ENCODE peak calls at places on chromosomes 2 and 18, in eight cellular contexts. S is heart right ventricle, N is pancreas, O is psoas muscle, T is kidney, C is keratinocyte, V is right lobe of liver, P is uterus. Z is an unnamed sample.

GRCh38 chr2:16960579-16960978 is 294.9 kb upstream of the CYRIA start:
- DNase-seq in T (no peak), O (no peak), S (no peak), C (no peak), N (no peak), P (no peak), V (no peak), Z (no peak)

GRCh38 chr2:219912530-219912929 is 285.1 kb downstream of the SLC4A3 start:
- DNase-seq in P (peak; percentile 61), V (no peak), N (no peak), C (no peak), S (no peak), O (no peak), T (no peak), Z (peak; percentile 20)

GRCh38 chr18:48818329-48819254 is 132.2 kb downstream of the SMAD7 start:
- DNase-seq in S (peak; percentile 3), T (peak; percentile 53), N (peak; percentile 8), C (no peak), V (no peak), P (peak; percentile 2), O (peak; percentile 30), Z (no peak)

GRCh38 chr18:71743634-71744033 is 800.5 kb downstream of the CBLN2 start:
- DNase-seq in S (no peak), C (no peak), O (no peak), T (no peak), V (no peak), N (no peak), P (no peak), Z (no peak)

GRCh38 chr2:232476045-232476444 is 11.6 kb downstream of the ECEL1 start:
- DNase-seq in T (no peak), P (no peak), N (no peak), O (no peak), S (no peak), V (no peak), C (no peak), Z (no peak)

GRCh38 chr2:25042321-25043240 is 705 bp downstream of the EFR3B start:
- DNase-seq in N (peak; percentile 20), P (no peak), T (peak; percentile 83), S (peak; percentile 23), O (peak; percentile 67), V (peak; percentile 34), C (no peak), Z (peak; percentile 56)

GRCh38 chr18:59929621-59930295 is 30.0 kb downstream of the PMAIP1 start:
- DNase-seq in T (no peak), V (no peak), P (no peak), C (no peak), O (no peak), N (no peak), S (no peak), Z (no peak)

GRCh38 chr2:83365476-83365875 is 1093.6 kb downstream of the SUCLG1 start:
- DNase-seq in P (no peak), C (no peak), N (no peak), S (no peak), T (no peak), O (no peak), V (no peak), Z (no peak)

GRCh38 chr2:219079417-219079816 is 18.7 kb upstream of the IHH start:
- DNase-seq in T (no peak), C (no peak), P (no peak), S (no peak), O (no peak), V (peak; percentile 22), N (no peak), Z (no peak)

DNA sequence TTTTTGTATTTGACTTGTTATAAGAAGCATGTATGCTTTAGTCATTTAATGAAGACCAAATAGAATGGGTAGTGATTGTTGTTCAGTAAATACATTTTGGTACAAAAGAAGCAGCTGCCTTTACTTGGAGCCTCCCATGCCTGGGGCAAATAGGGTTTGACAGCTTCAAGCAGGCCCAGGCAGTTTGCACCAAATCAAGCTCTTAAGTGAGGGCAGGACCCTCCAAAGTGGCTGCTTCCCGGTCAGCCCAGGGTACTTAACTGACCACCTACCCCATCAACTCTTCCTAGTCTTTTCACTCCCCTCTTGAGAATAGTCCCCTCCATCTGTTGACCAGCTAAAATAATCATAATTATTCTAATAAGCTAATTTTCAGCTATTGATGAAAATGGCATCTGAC is 5.2 kb downstream of the MAPRE3 start:
- DNase-seq in P (no peak), V (no peak), S (no peak), T (no peak), C (no peak), N (no peak), O (no peak), Z (no peak)
- H3K4me1 ChIP-seq in P (no peaks in the 10 kb centered on the region), V (no peaks in the 10 kb centered on the region), S (peaks cover 42% of the 10 kb centered on the region), T (peaks cover 8% of the 10 kb centered on the region), C (peaks cover 27% of the 10 kb centered on the region), N (no peaks in the 10 kb centered on the region), O (peaks cover 79% of the 10 kb centered on the region), Z (peaks cover 29% of the 10 kb centered on the region)

DNA sequence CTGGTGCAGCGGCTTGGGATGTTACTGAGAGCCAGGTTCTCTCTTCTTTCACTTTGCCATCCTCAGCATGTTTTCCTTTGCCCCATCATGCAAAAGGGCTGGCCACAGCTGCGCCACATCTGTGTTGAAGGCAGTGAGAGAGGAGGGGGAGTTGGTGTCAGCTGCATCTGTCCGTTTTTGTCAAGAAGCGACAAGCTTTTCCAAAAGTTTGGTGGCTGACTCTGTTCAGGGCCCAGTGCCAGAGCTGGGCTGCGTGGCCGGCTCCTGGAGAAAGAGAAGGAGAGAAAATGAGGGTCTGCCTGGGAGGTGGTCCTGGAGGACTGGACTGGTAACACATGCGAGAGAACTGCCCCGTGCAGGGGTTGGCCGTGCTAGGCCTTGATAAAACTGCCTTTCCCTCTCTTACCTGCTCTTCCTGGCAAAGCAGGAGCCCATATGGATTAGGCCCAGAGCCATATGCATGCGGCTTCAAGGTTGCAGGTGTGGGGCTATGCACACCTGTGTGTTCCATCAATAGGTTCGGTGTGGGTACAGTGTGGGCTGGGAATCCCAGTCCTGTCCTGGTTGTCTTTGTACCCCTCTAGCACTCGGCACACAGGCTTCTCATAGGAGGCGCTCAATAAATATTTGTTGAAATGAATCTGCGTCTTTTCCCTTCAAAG is 9.0 kb downstream of the RNF144A start:
- DNase-seq in T (no peak), C (no peak), V (no peak), P (no peak), O (no peak), N (peak; percentile 51), S (no peak), Z (no peak)
- H3K4me1 ChIP-seq in T (peaks cover 16% of the 10 kb centered on the region), C (no peaks in the 10 kb centered on the region), V (no peaks in the 10 kb centered on the region), P (no peaks in the 10 kb centered on the region), O (peaks cover 54% of the 10 kb centered on the region), N (peaks cover 88% of the 10 kb centered on the region), S (peaks cover 63% of the 10 kb centered on the region), Z (peaks cover 15% of the 10 kb centered on the region)

GRCh38 chr2:10844083-10844482 is 31.5 kb upstream of the PDIA6 start:
- DNase-seq in O (peak; percentile 93), N (peak; percentile 79), V (peak; percentile 58), T (peak; percentile 81), C (peak; percentile 17), S (peak; percentile 85), P (no peak), Z (peak; percentile 83)
- H3K4me1 ChIP-seq in O (peaks cover 30% of the 10 kb centered on the region), N (no peaks in the 10 kb centered on the region), V (no peaks in the 10 kb centered on the region), T (no peaks in the 10 kb centered on the region), C (peaks cover 6% of the 10 kb centered on the region), S (no peaks in the 10 kb centered on the region), P (no peaks in the 10 kb centered on the region), Z (peaks cover 6% of the 10 kb centered on the region)

GRCh38 chr2:71602115-71602495 is 148.7 kb downstream of the DYSF start:
- DNase-seq in V (peak; percentile 2), S (no peak), T (peak; percentile 2), C (no peak), P (no peak), N (no peak), O (no peak), Z (no peak)

GRCh38 chr2:71599038-71599437 is 145.7 kb downstream of the DYSF start:
- DNase-seq in S (no peak), P (no peak), V (no peak), O (no peak), T (no peak), N (no peak), C (no peak), Z (no peak)

GRCh38 chr2:71601136-71602114 is 148.1 kb downstream of the DYSF start:
- DNase-seq in N (no peak), V (no peak), S (no peak), P (no peak), C (no peak), T (peak; percentile 31), O (peak; percentile 36), Z (peak; percentile 13)

GRCh38 chr2:71599646-71600236 is 146.4 kb downstream of the DYSF start:
- DNase-seq in P (no peak), V (no peak), C (no peak), T (peak; percentile 61), S (no peak), N (no peak), O (peak; percentile 41), Z (peak; percentile 33)

DNA sequence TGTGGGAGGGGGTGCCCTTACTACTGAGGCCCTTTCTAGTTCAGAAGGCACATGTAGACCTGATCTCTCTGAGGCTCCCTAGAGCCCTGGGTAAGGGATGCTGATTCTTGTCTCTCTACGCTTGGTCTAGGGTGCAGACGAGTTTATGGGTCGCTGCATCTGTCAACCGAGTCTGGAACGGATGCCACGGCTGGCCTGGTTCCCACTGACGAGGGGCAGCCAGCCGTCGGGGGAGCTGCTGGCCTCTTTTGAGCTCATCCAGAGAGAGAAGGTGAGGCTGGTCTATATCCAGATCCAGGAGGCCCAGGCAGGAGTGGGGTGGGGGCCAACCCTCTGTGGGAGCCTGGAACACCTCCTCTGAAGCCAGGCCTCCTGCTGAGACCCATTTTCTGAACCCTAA is 147.2 kb downstream of the DYSF start:
- DNase-seq in O (peak; percentile 31), P (no peak), T (peak; percentile 52), V (no peak), N (no peak), C (no peak), S (no peak), Z (peak; percentile 6)
- H3K4me1 ChIP-seq in O (peaks cover 3% of the 10 kb centered on the region), P (no peaks in the 10 kb centered on the region), T (no peaks in the 10 kb centered on the region), V (no peaks in the 10 kb centered on the region), N (no peaks in the 10 kb centered on the region), C (no peaks in the 10 kb centered on the region), S (peaks cover 31% of the 10 kb centered on the region), Z (peaks cover 20% of the 10 kb centered on the region)

GRCh38 chr2:113182471-113183260 is 8.9 kb downstream of the PSD4 start:
- DNase-seq in V (no peak), O (no peak), T (peak; percentile 60), S (no peak), N (no peak), P (no peak), C (no peak), Z (no peak)

GRCh38 chr2:113183264-113183663 is 9.5 kb downstream of the PSD4 start:
- DNase-seq in O (no peak), V (no peak), S (no peak), C (no peak), N (no peak), T (no peak), P (no peak), Z (no peak)

GRCh38 chr2:113179446-113180045 is 5.8 kb downstream of the PSD4 start:
- DNase-seq in T (peak; percentile 32), V (no peak), S (no peak), P (no peak), N (no peak), O (no peak), C (no peak), Z (no peak)

GRCh38 chr2:113180131-113180946 is 6.6 kb downstream of the PSD4 start:
- DNase-seq in S (no peak), T (peak; percentile 46), N (no peak), V (no peak), O (no peak), P (no peak), C (no peak), Z (no peak)

GRCh38 chr2:113181491-113182051 is 7.8 kb downstream of the PSD4 start:
- DNase-seq in C (no peak), N (peak; percentile 70), P (no peak), O (no peak), S (no peak), V (no peak), T (peak; percentile 41), Z (no peak)
- H3K4me1 ChIP-seq in C (peaks cover 4% of the 10 kb centered on the region), N (peaks cover 15% of the 10 kb centered on the region), P (no peaks in the 10 kb centered on the region), O (no peaks in the 10 kb centered on the region), S (peaks cover 69% of the 10 kb centered on the region), V (peaks cover 3% of the 10 kb centered on the region), T (no peaks in the 10 kb centered on the region), Z (no peaks in the 10 kb centered on the region)